ENCODE peak calls at places on chromosomes 13 and 19, in seven cellular contexts. O is fibroblast of lung, A is breast epithelium, K is neural progenitor cell, E is heart right ventricle, W is mucosa of descending colon, F is transverse colon. J is an unnamed sample. For H3K9me3, the result is how much of the 10 kb centered on the place peaks cover.

GRCh38 chr13:48268019-48268418 is 35.0 kb downstream of the ITM2B start:
- DNase-seq in O (no peak), F (no peak), E (no peak), W (no peak), K (no peak), A (no peak), J (no peak)

GRCh38 chr13:23928985-23929384 is 31.7 kb upstream of the C1QTNF9B start:
- DNase-seq in K (no peak), O (peak), A (no peak), E (no peak), F (no peak), W (no peak), J (no peak)

GRCh38 chr19:43957891-43958290 is 6.9 kb downstream of the ZNF221 start:
- DNase-seq in O (peak), E (no peak), F (no peak), K (no peak), A (no peak), W (no peak), J (no peak)

GRCh38 chr13:80462567-80462966 is 121.6 kb upstream of the SPRY2 start:
- DNase-seq in W (no peak), E (no peak), A (no peak), K (no peak), O (no peak), F (no peak), J (no peak)

GRCh38 chr19:5308471-5309437 is 31.9 kb downstream of the PTPRS start:
- DNase-seq in A (peak), F (peak), E (peak), K (no peak), O (peak), W (peak), J (peak)

GRCh38 chr13:107585466-107585865 is 629.9 kb downstream of the LIG4 start:
- DNase-seq in W (no peak), E (no peak), K (no peak), A (no peak), F (no peak), O (peak), J (no peak)

GRCh38 chr19:16373079-16373478 is 48.5 kb downstream of the KLF2 start:
- DNase-seq in O (no peak), W (no peak), K (no peak), F (no peak), E (no peak), A (no peak), J (no peak)

GRCh38 chr13:25902946-25903345 is 148.9 kb downstream of the SHISA2 start:
- DNase-seq in K (no peak), F (no peak), W (no peak), E (no peak), A (no peak), O (no peak), J (no peak)

GRCh38 chr13:47396915-47397314 is 500.1 kb upstream of the HTR2A start:
- DNase-seq in A (no peak), K (peak), F (no peak), E (no peak), O (no peak), W (no peak), J (no peak)

GRCh38 chr13:27379126-27379525 is 45.3 kb upstream of the GTF3A start:
- DNase-seq in K (no peak), A (no peak), E (no peak), W (no peak), O (no peak), F (no peak), J (no peak)

GRCh38 chr13:27379694-27380596 is 44.5 kb upstream of the GTF3A start:
- DNase-seq in K (peak), O (peak), W (peak), F (peak), A (no peak), E (no peak), J (peak)

GRCh38 chr13:27381601-27382000 is 42.8 kb upstream of the GTF3A start:
- DNase-seq in F (no peak), E (no peak), W (no peak), O (no peak), K (no peak), A (no peak), J (no peak)

GRCh38 chr13:27384285-27384684 is 40.1 kb upstream of the GTF3A start:
- DNase-seq in F (no peak), A (no peak), K (no peak), O (no peak), W (no peak), E (no peak), J (no peak)

DNA sequence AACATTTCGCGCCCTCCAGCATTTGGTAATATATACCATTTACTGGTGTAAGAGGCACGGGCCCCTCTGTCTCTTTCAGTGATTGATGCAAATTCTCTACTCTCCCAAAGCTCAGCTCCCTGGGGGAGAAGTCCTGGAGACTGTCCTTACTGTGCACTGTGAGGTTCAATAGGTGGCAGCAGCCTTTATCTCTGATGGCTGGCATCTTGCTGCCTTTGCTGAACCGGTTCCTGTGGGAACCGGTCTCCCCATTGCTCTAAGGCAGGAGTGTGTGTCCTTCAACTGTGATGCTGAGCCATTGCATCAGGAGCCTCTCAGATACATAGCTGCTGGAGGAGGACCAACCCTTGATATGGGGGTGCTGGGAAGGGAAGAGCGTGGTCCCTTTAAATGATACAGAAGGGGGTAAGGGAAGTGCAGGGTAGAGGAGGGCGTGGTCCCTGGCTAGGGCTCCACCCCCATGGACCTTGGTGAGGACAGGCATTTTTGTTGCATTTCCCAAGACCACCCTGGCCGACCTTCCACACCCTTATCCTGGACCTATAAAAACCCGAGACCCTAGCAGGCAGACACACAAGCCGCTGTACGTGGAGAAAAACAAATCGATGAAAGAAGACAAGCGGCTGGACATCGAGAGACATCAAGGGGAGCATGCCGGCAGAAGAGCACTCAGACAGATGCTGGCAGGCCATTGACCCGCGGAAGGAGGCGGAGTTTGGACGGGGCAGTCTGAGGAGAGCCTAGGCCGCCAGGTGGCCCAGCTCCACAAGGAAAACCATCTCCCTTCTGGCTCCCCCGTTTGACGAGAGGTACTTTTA is 41.1 kb upstream of the GTF3A start:
- DNase-seq in K (no peak), W (no peak), A (no peak), F (no peak), E (no peak), O (no peak), J (no peak)
- TF ChIP-seq CTCF in K (no peak), W (no peak), A (no peak), F (no peak), E (no peak), O (no peak), J (no peak)

GRCh38 chr13:78610381-78610883 is 7.1 kb upstream of the POU4F1 start:
- DNase-seq in A (no peak), F (no peak), K (no peak), O (peak), E (no peak), W (no peak), J (no peak)

GRCh38 chr13:78608705-78609463 is 5.5 kb upstream of the POU4F1 start:
- DNase-seq in K (peak), O (no peak), W (no peak), E (no peak), F (no peak), A (no peak), J (no peak)

GRCh38 chr13:78611040-78611439 is 7.7 kb upstream of the POU4F1 start:
- DNase-seq in E (no peak), A (no peak), O (no peak), K (no peak), W (no peak), F (no peak), J (no peak)

GRCh38 chr13:78608254-78608704 is 4.9 kb upstream of the POU4F1 start:
- DNase-seq in O (no peak), W (no peak), K (peak), E (no peak), A (no peak), F (no peak), J (no peak)

DNA sequence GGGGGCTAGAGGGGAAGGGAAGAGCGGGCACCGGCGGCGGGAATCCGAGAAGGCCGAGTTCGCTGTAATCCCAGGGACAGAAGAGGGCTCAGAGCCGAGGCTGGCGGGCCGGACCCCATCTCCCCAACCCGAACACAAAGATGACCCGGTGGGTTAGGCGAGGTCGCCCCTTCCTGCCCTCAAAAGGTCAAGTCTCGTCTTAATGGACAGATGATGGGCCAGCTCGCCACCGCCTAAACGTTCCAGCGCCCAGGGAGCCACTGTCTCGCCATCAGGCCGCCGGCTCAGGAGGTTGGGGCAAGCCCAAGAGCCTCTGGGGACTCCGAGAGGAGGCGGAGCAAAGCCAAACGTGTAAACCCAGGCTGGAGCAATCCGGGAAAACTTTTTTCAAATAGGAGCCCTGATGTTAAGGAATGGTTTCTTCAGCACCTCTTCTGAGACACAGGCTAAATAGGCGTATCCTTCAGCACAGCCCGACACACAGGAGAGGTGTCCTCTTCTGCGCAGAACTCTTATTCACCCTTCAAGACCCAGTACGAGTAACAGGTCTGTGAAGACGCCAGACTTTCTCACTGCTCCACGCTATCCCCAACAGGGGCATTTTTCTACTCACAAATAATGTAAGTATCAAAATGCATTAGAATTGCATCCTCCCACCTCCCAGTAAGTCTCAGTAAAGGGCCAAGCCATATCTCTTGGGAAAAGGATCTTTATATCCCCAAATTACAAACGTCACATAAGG is 6.3 kb upstream of the POU4F1 start:
- DNase-seq in E (no peak), W (no peak), A (no peak), O (no peak), F (no peak), K (peak), J (no peak)
- H3K9me3 ChIP-seq in E (under half), W (under half), A (under half), O (under half), F (under half), K (under half), J (under half)

DNA sequence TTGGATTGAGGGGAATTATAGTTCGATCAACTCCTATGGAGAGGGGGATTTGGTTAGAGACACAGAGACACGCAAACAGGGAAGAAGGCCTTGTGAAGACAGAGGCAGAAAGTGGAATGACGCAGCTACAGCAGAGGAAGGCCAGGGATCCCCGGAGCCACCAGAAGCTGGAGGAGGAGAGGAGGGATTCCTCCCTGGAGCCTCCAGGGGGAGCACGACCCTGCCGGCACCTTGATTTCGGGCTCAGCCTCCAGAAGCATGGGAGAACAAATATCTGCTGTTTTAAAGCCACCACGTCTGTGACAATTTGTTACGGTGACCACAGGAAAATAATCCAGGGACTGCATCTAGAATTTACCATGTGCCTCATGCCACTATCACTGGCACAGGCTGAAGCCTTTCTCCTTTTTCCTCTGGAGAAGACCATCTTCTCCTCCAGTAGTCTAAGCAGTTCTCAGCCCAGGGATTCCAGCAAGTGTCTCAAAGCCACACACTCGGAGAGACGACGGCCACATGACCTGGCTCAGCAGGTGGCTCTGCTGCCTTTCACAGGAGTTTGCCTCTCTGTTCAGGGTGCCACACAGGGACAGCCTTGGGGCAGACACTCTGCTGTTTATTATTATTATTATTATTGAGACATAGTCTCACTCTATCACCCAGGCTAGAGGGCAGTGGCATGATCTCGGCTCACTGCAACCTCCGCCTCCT is 39.9 kb upstream of the CCNE1 start:
- DNase-seq in W (no peak), A (no peak), E (peak), F (peak), K (peak), O (peak), J (peak)
- TF ChIP-seq CTCF in W (peak), A (no peak), E (peak), F (peak), K (peak), O (peak), J (peak)

GRCh38 chr19:11944656-11945055 is 19.7 kb downstream of the ZNF700 start:
- DNase-seq in E (no peak), O (no peak), A (no peak), K (no peak), W (no peak), F (no peak), J (no peak)

GRCh38 chr19:11950312-11950711 is 14.5 kb upstream of the ZNF763 start:
- DNase-seq in E (no peak), A (no peak), O (no peak), W (no peak), F (no peak), K (no peak), J (no peak)

GRCh38 chr19:11942843-11943108 is 17.9 kb downstream of the ZNF700 start:
- DNase-seq in F (no peak), W (no peak), E (no peak), A (no peak), K (no peak), O (no peak), J (no peak)

GRCh38 chr19:11949201-11949600 is 15.6 kb upstream of the ZNF763 start:
- DNase-seq in E (no peak), K (no peak), W (no peak), F (no peak), O (no peak), A (no peak), J (no peak)

DNA sequence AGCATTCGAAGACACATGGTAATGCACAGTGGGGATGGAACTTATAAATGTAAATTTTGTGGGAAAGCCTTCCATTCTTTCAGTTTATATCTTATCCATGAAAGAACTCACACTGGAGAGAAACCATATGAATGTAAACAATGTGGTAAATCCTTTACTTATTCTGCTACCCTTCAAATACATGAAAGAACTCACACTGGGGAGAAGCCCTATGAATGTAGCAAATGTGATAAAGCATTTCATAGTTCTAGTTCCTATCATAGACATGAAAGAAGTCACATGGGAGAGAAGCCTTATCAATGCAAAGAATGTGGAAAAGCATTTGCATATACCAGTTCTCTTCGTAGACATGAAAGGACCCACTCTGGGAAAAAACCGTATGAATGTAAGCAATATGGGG is 16.2 kb upstream of the ZNF763 start:
- DNase-seq in O (no peak), A (no peak), W (no peak), E (no peak), K (no peak), F (no peak), J (no peak)
- H3K9me3 ChIP-seq in O (under half), A (half or more), W (half or more), E (under half), K (half or more), F (half or more), J (under half)

GRCh38 chr19:55528030-55528801 is 8.7 kb downstream of the SBK2 start:
- DNase-seq in W (no peak), F (no peak), K (no peak), O (no peak), E (no peak), A (no peak), J (no peak)
- TF ChIP-seq CTCF in W (no peak), F (no peak), K (no peak), O (no peak), E (no peak), A (no peak), J (no peak)

GRCh38 chr19:52110780-52111179 is 15.2 kb upstream of the ZNF841 start:
- DNase-seq in A (no peak), O (no peak), E (no peak), F (no peak), K (no peak), W (no peak), J (no peak)

GRCh38 chr19:52114691-52115090 is 19.1 kb upstream of the ZNF841 start:
- DNase-seq in O (no peak), A (no peak), K (no peak), E (no peak), W (no peak), F (no peak), J (no peak)

GRCh38 chr19:52115526-52116053 is 20.0 kb upstream of the ZNF841 start:
- DNase-seq in A (no peak), W (no peak), F (no peak), E (no peak), K (no peak), O (no peak), J (no peak)

GRCh38 chr19:52112624-52113023 is 17.1 kb upstream of the ZNF841 start:
- DNase-seq in O (no peak), K (no peak), F (no peak), E (no peak), W (no peak), A (no peak), J (no peak)
- H3K9me3 ChIP-seq in O (under half), K (half or more), F (half or more), E (half or more), W (half or more), A (half or more), J (half or more)

GRCh38 chr13:83943530-83944279 is 61.4 kb upstream of the SLITRK1 start:
- DNase-seq in E (no peak), A (no peak), W (no peak), K (peak), F (no peak), O (no peak), J (no peak)
- TF ChIP-seq CTCF in E (no peak), A (no peak), W (no peak), K (peak), F (no peak), O (no peak), J (no peak)

GRCh38 chr19:10049626-10050025 is 36.3 kb downstream of the RDH8 start:
- DNase-seq in A (no peak), W (no peak), K (no peak), F (no peak), E (no peak), O (no peak), J (no peak)

GRCh38 chr19:10043286-10043927 is 30.1 kb downstream of the RDH8 start:
- DNase-seq in A (no peak), E (no peak), K (peak), O (peak), W (no peak), F (no peak), J (no peak)

GRCh38 chr19:10045371-10045770 is 32.1 kb downstream of the RDH8 start:
- DNase-seq in W (no peak), E (no peak), F (no peak), O (no peak), K (no peak), A (no peak), J (no peak)

GRCh38 chr19:10044390-10044789 is 31.1 kb downstream of the RDH8 start:
- DNase-seq in E (no peak), A (no peak), W (no peak), F (no peak), O (no peak), K (no peak), J (no peak)
- H3K9me3 ChIP-seq in E (under half), A (under half), W (under half), F (under half), O (under half), K (under half), J (half or more)

DNA sequence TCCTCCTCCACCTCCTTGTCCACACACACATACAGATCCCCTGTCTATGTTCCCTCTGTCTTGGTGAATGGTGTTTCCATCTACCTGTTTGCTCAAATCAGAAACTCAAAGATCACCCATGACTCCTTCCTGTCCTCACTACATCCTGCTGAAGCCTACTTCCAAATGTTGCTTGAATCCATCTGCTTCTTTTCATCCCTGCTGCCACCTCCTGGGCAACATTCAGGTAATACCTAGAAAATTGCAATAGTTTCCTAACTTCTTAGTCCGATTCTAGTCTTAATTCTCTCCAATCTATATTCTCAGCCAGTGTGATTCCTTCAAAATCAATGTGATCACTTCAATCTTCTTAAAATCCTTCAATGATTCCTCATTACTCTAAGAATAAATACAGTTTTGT is 155.5 kb upstream of the STARD13 start:
- DNase-seq in E (no peak), O (peak), K (peak), A (no peak), W (no peak), F (peak), J (no peak)
- TF ChIP-seq CTCF in E (peak), O (peak), K (peak), A (no peak), W (no peak), F (no peak), J (no peak)